ENCODE peak calls at places on chromosomes 7 and 10, in nine cellular contexts. One of them, this sample, is unnamed.
A peak's percentile ranks its signal among the peaks of the same experiment; 100 is the strongest.

GRCh38 chr7:37526623-37527022 is 78.0 kb upstream of the ELMO1 start:
- DNase-seq in cardiac fibroblast: no peak
- DNase-seq in B cell: no peak
- DNase-seq in CD8-positive, alpha-beta T cell: no peak
- DNase-seq in GM23338: no peak
- DNase-seq in dorsolateral prefrontal cortex: no peak
- DNase-seq in suprapubic skin: no peak
- DNase-seq in stomach: no peak
- DNase-seq in WTC11: no peak
- DNase-seq in this sample: no peak

GRCh38 chr7:63073286-63073685 is 925.4 kb upstream of the ZNF722 start:
- DNase-seq in cardiac fibroblast: no peak
- DNase-seq in B cell: no peak
- DNase-seq in CD8-positive, alpha-beta T cell: no peak
- DNase-seq in GM23338: no peak
- DNase-seq in dorsolateral prefrontal cortex: no peak
- DNase-seq in suprapubic skin: no peak
- DNase-seq in stomach: no peak
- DNase-seq in WTC11: no peak
- DNase-seq in this sample: no peak

GRCh38 chr10:104415526-104416165 is 62.0 kb downstream of the CFAP58 start:
- DNase-seq in cardiac fibroblast: no peak
- DNase-seq in B cell: no peak
- DNase-seq in CD8-positive, alpha-beta T cell: no peak
- DNase-seq in GM23338: no peak
- DNase-seq in dorsolateral prefrontal cortex: no peak
- DNase-seq in suprapubic skin: no peak
- DNase-seq in stomach: no peak
- DNase-seq in WTC11: no peak
- DNase-seq in this sample: no peak

GRCh38 chr10:70615784-70616511 is 13.4 kb upstream of the PRF1 start:
- DNase-seq in cardiac fibroblast: no peak
- DNase-seq in B cell: no peak
- DNase-seq in CD8-positive, alpha-beta T cell: no peak
- DNase-seq in GM23338: no peak
- DNase-seq in dorsolateral prefrontal cortex: no peak
- DNase-seq in suprapubic skin: no peak
- DNase-seq in stomach: no peak
- DNase-seq in WTC11: no peak
- DNase-seq in this sample: no peak

GRCh38 chr10:55212051-55212450 is 411.0 kb upstream of the PCDH15 start:
- DNase-seq in cardiac fibroblast: no peak
- DNase-seq in B cell: no peak
- DNase-seq in CD8-positive, alpha-beta T cell: no peak
- DNase-seq in GM23338: no peak
- DNase-seq in dorsolateral prefrontal cortex: no peak
- DNase-seq in suprapubic skin: no peak
- DNase-seq in stomach: no peak
- DNase-seq in WTC11: no peak
- DNase-seq in this sample: no peak

GRCh38 chr7:43199333-43199732 is 86.9 kb downstream of the HECW1 start:
- DNase-seq in cardiac fibroblast: peak; percentile 35
- DNase-seq in B cell: no peak
- DNase-seq in CD8-positive, alpha-beta T cell: no peak
- DNase-seq in GM23338: no peak
- DNase-seq in dorsolateral prefrontal cortex: no peak
- DNase-seq in suprapubic skin: no peak
- DNase-seq in stomach: no peak
- DNase-seq in WTC11: no peak
- DNase-seq in this sample: no peak

GRCh38 chr10:32210306-32211045 is 136.5 kb downstream of the EPC1 start:
- DNase-seq in cardiac fibroblast: peak; percentile 72
- DNase-seq in B cell: no peak
- DNase-seq in CD8-positive, alpha-beta T cell: no peak
- DNase-seq in GM23338: peak; percentile 74
- DNase-seq in dorsolateral prefrontal cortex: no peak
- DNase-seq in suprapubic skin: no peak
- DNase-seq in stomach: no peak
- DNase-seq in WTC11: peak; percentile 67
- DNase-seq in this sample: no peak

GRCh38 chr7:11212816-11213215 is 239.1 kb downstream of the PHF14 start:
- DNase-seq in cardiac fibroblast: peak; percentile 48
- DNase-seq in B cell: no peak
- DNase-seq in CD8-positive, alpha-beta T cell: no peak
- DNase-seq in GM23338: no peak
- DNase-seq in dorsolateral prefrontal cortex: no peak
- DNase-seq in suprapubic skin: no peak
- DNase-seq in stomach: no peak
- DNase-seq in WTC11: no peak
- DNase-seq in this sample: no peak

GRCh38 chr10:114526497-114527238 is 122.4 kb upstream of the AFAP1L2 start:
- DNase-seq in cardiac fibroblast: peak; percentile 84
- DNase-seq in B cell: peak; percentile 92
- DNase-seq in CD8-positive, alpha-beta T cell: peak; percentile 80
- DNase-seq in GM23338: peak; percentile 96
- DNase-seq in dorsolateral prefrontal cortex: peak; percentile 63
- DNase-seq in suprapubic skin: peak; percentile 87
- DNase-seq in stomach: peak; percentile 90
- DNase-seq in WTC11: peak; percentile 83
- DNase-seq in this sample: peak; percentile 81

GRCh38 chr10:69352569-69353264 is 64.0 kb downstream of the TACR2 start:
- DNase-seq in cardiac fibroblast: peak; percentile 72
- DNase-seq in B cell: no peak
- DNase-seq in CD8-positive, alpha-beta T cell: no peak
- DNase-seq in GM23338: no peak
- DNase-seq in dorsolateral prefrontal cortex: no peak
- DNase-seq in suprapubic skin: no peak
- DNase-seq in stomach: no peak
- DNase-seq in WTC11: no peak
- DNase-seq in this sample: no peak

GRCh38 chr7:12194426-12194825 is 16.7 kb upstream of the TMEM106B start:
- DNase-seq in cardiac fibroblast: no peak
- DNase-seq in B cell: no peak
- DNase-seq in CD8-positive, alpha-beta T cell: no peak
- DNase-seq in GM23338: no peak
- DNase-seq in dorsolateral prefrontal cortex: no peak
- DNase-seq in suprapubic skin: no peak
- DNase-seq in stomach: no peak
- DNase-seq in WTC11: no peak
- DNase-seq in this sample: no peak

GRCh38 chr10:77501846-77502251 is 135.8 kb downstream of the KCNMA1 start:
- DNase-seq in cardiac fibroblast: no peak
- DNase-seq in B cell: no peak
- DNase-seq in CD8-positive, alpha-beta T cell: no peak
- DNase-seq in GM23338: no peak
- DNase-seq in dorsolateral prefrontal cortex: no peak
- DNase-seq in suprapubic skin: no peak
- DNase-seq in stomach: no peak
- DNase-seq in WTC11: no peak
- DNase-seq in this sample: no peak
- TF ChIP-seq CTCF in cardiac fibroblast: no peak
- TF ChIP-seq CTCF in B cell: no peak
- TF ChIP-seq CTCF in CD8-positive, alpha-beta T cell: no peak
- TF ChIP-seq CTCF in GM23338: peak; percentile 42
- TF ChIP-seq CTCF in dorsolateral prefrontal cortex: no peak
- TF ChIP-seq CTCF in suprapubic skin: no peak
- TF ChIP-seq CTCF in stomach: no peak
- TF ChIP-seq CTCF in WTC11: no peak
- TF ChIP-seq CTCF in this sample: no peak

GRCh38 chr7:44967571-44968446 is 11.0 kb downstream of the MYO1G start:
- DNase-seq in cardiac fibroblast: peak; percentile 50
- DNase-seq in B cell: no peak
- DNase-seq in CD8-positive, alpha-beta T cell: no peak
- DNase-seq in GM23338: peak; percentile 74
- DNase-seq in dorsolateral prefrontal cortex: no peak
- DNase-seq in suprapubic skin: peak; percentile 50
- DNase-seq in stomach: no peak
- DNase-seq in WTC11: peak; percentile 69
- DNase-seq in this sample: peak; percentile 62
- TF ChIP-seq CTCF in cardiac fibroblast: peak; percentile 52
- TF ChIP-seq CTCF in B cell: no peak
- TF ChIP-seq CTCF in CD8-positive, alpha-beta T cell: no peak
- TF ChIP-seq CTCF in GM23338: peak; percentile 73
- TF ChIP-seq CTCF in dorsolateral prefrontal cortex: no peak
- TF ChIP-seq CTCF in suprapubic skin: no peak
- TF ChIP-seq CTCF in stomach: no peak
- TF ChIP-seq CTCF in WTC11: peak; percentile 44
- TF ChIP-seq CTCF in this sample: peak; percentile 25

GRCh38 chr7:100573691-100574361 is at the start of gene SAP25:
- DNase-seq in cardiac fibroblast: no peak
- DNase-seq in B cell: peak; percentile 14
- DNase-seq in CD8-positive, alpha-beta T cell: no peak
- DNase-seq in GM23338: peak; percentile 80
- DNase-seq in dorsolateral prefrontal cortex: no peak
- DNase-seq in suprapubic skin: no peak
- DNase-seq in stomach: no peak
- DNase-seq in WTC11: peak; percentile 67
- DNase-seq in this sample: peak; percentile 55
- TF ChIP-seq CTCF in cardiac fibroblast: no peak
- TF ChIP-seq CTCF in B cell: no peak
- TF ChIP-seq CTCF in CD8-positive, alpha-beta T cell: no peak
- TF ChIP-seq CTCF in GM23338: peak; percentile 73
- TF ChIP-seq CTCF in dorsolateral prefrontal cortex: no peak
- TF ChIP-seq CTCF in suprapubic skin: no peak
- TF ChIP-seq CTCF in stomach: no peak
- TF ChIP-seq CTCF in WTC11: peak; percentile 67
- TF ChIP-seq CTCF in this sample: no peak

DNA sequence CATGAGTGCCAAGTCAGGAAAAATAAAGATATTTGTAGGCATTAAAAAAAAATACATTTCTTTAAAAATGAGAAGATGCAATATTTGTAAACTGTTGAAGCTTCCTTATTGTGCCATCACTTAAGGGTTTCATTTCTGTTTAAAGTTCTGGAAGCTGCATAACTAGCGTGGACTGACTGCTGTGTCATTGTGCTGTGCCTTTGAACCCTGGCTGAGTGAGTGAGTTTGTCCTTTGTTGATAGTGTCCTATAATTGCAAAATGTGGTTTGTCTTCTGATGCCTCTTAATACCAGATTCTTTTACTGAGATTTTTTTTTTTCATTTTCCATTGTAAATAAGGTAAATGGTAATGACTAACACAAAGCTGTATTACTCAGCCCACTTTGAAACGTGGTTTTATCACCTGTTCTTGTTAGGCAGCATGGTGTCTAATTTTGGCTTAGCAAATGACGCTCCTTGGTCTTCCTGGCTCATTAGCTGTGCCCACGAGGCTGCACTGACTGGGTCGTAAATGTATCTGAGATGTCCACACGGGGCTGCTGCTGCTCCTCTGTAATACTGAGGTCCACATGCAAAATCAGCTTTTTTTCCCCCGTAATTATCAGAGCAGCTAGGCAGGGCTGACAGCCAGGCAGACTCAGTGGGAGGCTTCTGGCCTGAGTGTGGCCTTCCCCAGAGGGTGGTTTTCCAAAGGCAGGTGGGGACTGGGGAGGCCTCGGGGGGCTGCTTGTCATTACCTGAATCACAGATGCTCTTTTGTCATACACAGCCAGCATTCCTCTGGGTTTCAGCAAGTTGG is 14.8 kb downstream of the ZSCAN25 start:
- DNase-seq in cardiac fibroblast: peak; percentile 14
- DNase-seq in B cell: no peak
- DNase-seq in CD8-positive, alpha-beta T cell: no peak
- DNase-seq in GM23338: peak; percentile 54
- DNase-seq in dorsolateral prefrontal cortex: peak; percentile 52
- DNase-seq in suprapubic skin: no peak
- DNase-seq in stomach: no peak
- DNase-seq in WTC11: peak; percentile 42
- DNase-seq in this sample: no peak
- TF ChIP-seq CTCF in cardiac fibroblast: no peak
- TF ChIP-seq CTCF in B cell: no peak
- TF ChIP-seq CTCF in CD8-positive, alpha-beta T cell: no peak
- TF ChIP-seq CTCF in GM23338: peak; percentile 60
- TF ChIP-seq CTCF in dorsolateral prefrontal cortex: no peak
- TF ChIP-seq CTCF in suprapubic skin: no peak
- TF ChIP-seq CTCF in stomach: no peak
- TF ChIP-seq CTCF in WTC11: no peak
- TF ChIP-seq CTCF in this sample: peak; percentile 25

DNA sequence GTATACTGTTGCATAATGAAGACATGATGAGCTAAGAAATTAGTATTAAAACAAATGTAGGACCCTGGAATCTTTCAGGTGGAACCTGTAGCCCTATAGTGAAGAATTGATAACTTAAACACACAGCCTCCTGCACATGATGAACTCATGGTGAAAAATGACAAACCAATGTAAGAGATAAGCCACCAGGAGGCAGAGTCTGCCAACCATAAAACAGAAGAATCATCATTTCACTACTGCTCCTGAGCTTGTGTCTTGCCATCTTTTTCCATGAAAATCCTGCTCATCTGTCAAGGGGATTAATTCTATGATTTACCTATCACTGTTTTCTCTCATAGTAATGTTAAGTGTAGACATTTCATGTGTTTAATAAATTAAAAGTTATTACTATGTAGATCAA is 363.9 kb downstream of the MALRD1 start:
- DNase-seq in cardiac fibroblast: peak; percentile 50
- DNase-seq in B cell: no peak
- DNase-seq in CD8-positive, alpha-beta T cell: no peak
- DNase-seq in GM23338: peak; percentile 79
- DNase-seq in dorsolateral prefrontal cortex: peak; percentile 11
- DNase-seq in suprapubic skin: no peak
- DNase-seq in stomach: no peak
- DNase-seq in WTC11: no peak
- DNase-seq in this sample: no peak
- TF ChIP-seq CTCF in cardiac fibroblast: peak; percentile 38
- TF ChIP-seq CTCF in B cell: no peak
- TF ChIP-seq CTCF in CD8-positive, alpha-beta T cell: no peak
- TF ChIP-seq CTCF in GM23338: peak; percentile 84
- TF ChIP-seq CTCF in dorsolateral prefrontal cortex: peak; percentile 45
- TF ChIP-seq CTCF in suprapubic skin: peak; percentile 31
- TF ChIP-seq CTCF in stomach: no peak
- TF ChIP-seq CTCF in WTC11: peak; percentile 52
- TF ChIP-seq CTCF in this sample: peak; percentile 44

GRCh38 chr7:130668258-130669050 is at the start of gene COPG2:
- DNase-seq in cardiac fibroblast: peak; percentile 89
- DNase-seq in B cell: peak; percentile 92
- DNase-seq in CD8-positive, alpha-beta T cell: peak; percentile 34
- DNase-seq in GM23338: peak; percentile 96
- DNase-seq in dorsolateral prefrontal cortex: peak; percentile 60
- DNase-seq in suprapubic skin: peak; percentile 84
- DNase-seq in stomach: peak; percentile 89
- DNase-seq in WTC11: peak; percentile 87
- DNase-seq in this sample: peak; percentile 93
- TF ChIP-seq CTCF in cardiac fibroblast: peak; percentile 2
- TF ChIP-seq CTCF in B cell: no peak
- TF ChIP-seq CTCF in CD8-positive, alpha-beta T cell: no peak
- TF ChIP-seq CTCF in GM23338: no peak
- TF ChIP-seq CTCF in dorsolateral prefrontal cortex: no peak
- TF ChIP-seq CTCF in suprapubic skin: no peak
- TF ChIP-seq CTCF in stomach: no peak
- TF ChIP-seq CTCF in WTC11: no peak
- TF ChIP-seq CTCF in this sample: no peak

GRCh38 chr10:123154092-123154942 is at the start of gene BUB3:
- DNase-seq in cardiac fibroblast: peak; percentile 99
- DNase-seq in B cell: peak; percentile 96
- DNase-seq in CD8-positive, alpha-beta T cell: peak; percentile 85
- DNase-seq in GM23338: peak; percentile 99
- DNase-seq in dorsolateral prefrontal cortex: peak; percentile 100
- DNase-seq in suprapubic skin: peak; percentile 99
- DNase-seq in stomach: peak; percentile 98
- DNase-seq in WTC11: peak; percentile 97
- DNase-seq in this sample: peak; percentile 98
- TF ChIP-seq CTCF in cardiac fibroblast: peak; percentile 21
- TF ChIP-seq CTCF in B cell: no peak
- TF ChIP-seq CTCF in CD8-positive, alpha-beta T cell: no peak
- TF ChIP-seq CTCF in GM23338: no peak
- TF ChIP-seq CTCF in dorsolateral prefrontal cortex: no peak
- TF ChIP-seq CTCF in suprapubic skin: no peak
- TF ChIP-seq CTCF in stomach: peak; percentile 10
- TF ChIP-seq CTCF in WTC11: no peak
- TF ChIP-seq CTCF in this sample: peak; percentile 8

GRCh38 chr10:61059636-61060035 is 115.7 kb upstream of the RHOBTB1 start:
- DNase-seq in cardiac fibroblast: no peak
- DNase-seq in B cell: no peak
- DNase-seq in CD8-positive, alpha-beta T cell: no peak
- DNase-seq in GM23338: no peak
- DNase-seq in dorsolateral prefrontal cortex: no peak
- DNase-seq in suprapubic skin: no peak
- DNase-seq in stomach: no peak
- DNase-seq in WTC11: no peak
- DNase-seq in this sample: no peak
- TF ChIP-seq CTCF in cardiac fibroblast: no peak
- TF ChIP-seq CTCF in B cell: no peak
- TF ChIP-seq CTCF in CD8-positive, alpha-beta T cell: no peak
- TF ChIP-seq CTCF in GM23338: no peak
- TF ChIP-seq CTCF in dorsolateral prefrontal cortex: no peak
- TF ChIP-seq CTCF in suprapubic skin: no peak
- TF ChIP-seq CTCF in stomach: no peak
- TF ChIP-seq CTCF in WTC11: no peak
- TF ChIP-seq CTCF in this sample: no peak